ENCODE peak calls at places on chromosomes 2 and 18, in four cellular contexts. I, Q, L and X are unnamed samples.

GRCh38 chr2:69514836-69515235 is 77.6 kb upstream of the NFU1 start:
- DNase-seq in Q (no peak), L (no peak), I (no peak), X (no peak)

GRCh38 chr2:226115102-226115831 is 684.4 kb downstream of the IRS1 start:
- DNase-seq in L (no peak), Q (peak; percentile 94), I (no peak), X (peak; percentile 92)

GRCh38 chr2:26612522-26613240 is 28.5 kb downstream of the CIB4 start:
- DNase-seq in I (no peak), L (no peak), Q (no peak), X (no peak)

GRCh38 chr2:127874378-127875271 is 11.1 kb downstream of the AMMECR1L start:
- DNase-seq in Q (no peak), I (no peak), L (no peak), X (no peak)

GRCh38 chr2:230829293-230829692 is 35.4 kb upstream of the ITM2C start:
- DNase-seq in I (no peak), Q (no peak), L (no peak), X (no peak)

GRCh38 chr2:70531419-70532130 is 22.1 kb downstream of the TGFA start:
- DNase-seq in I (no peak), L (no peak), Q (no peak), X (no peak)

GRCh38 chr2:96306370-96306769 is 1.0 kb upstream of the SNRNP200 start:
- DNase-seq in L (no peak), I (no peak), Q (peak; percentile 16), X (no peak)

GRCh38 chr2:72130671-72131360 is 16.8 kb downstream of the CYP26B1 start:
- DNase-seq in I (no peak), Q (no peak), L (no peak), X (no peak)

GRCh38 chr2:73582364-73582763 is 59.9 kb downstream of the NAT8 start:
- DNase-seq in L (no peak), I (no peak), Q (no peak), X (no peak)

GRCh38 chr2:240463866-240464481 is 28.5 kb downstream of the GPC1 start:
- DNase-seq in L (no peak), I (no peak), Q (no peak), X (no peak)

GRCh38 chr2:112150447-112150846 is 12.3 kb downstream of the FBLN7 start:
- DNase-seq in Q (no peak), I (no peak), L (no peak), X (no peak)

GRCh38 chr2:145402706-145403277 is 882.9 kb upstream of the ZEB2 start:
- DNase-seq in I (no peak), L (no peak), Q (no peak), X (no peak)

GRCh38 chr2:152558174-152559091 is 158.8 kb downstream of the PRPF40A start:
- DNase-seq in L (no peak), I (no peak), Q (no peak), X (no peak)

GRCh38 chr18:31058897-31059296 is 16.4 kb upstream of the DSC3 start:
- DNase-seq in Q (peak; percentile 67), I (no peak), L (no peak), X (no peak)

GRCh38 chr2:88540346-88540745 is 86.9 kb downstream of the EIF2AK3 start:
- DNase-seq in Q (no peak), I (no peak), L (no peak), X (no peak)

GRCh38 chr2:206217743-206218520 is 56.5 kb upstream of the ZDBF2 start:
- DNase-seq in Q (no peak), L (no peak), I (no peak), X (no peak)

GRCh38 chr2:130972410-130972809 is 120.8 kb downstream of the FAM168B start:
- DNase-seq in Q (no peak), L (no peak), I (no peak), X (no peak)

GRCh38 chr2:75290600-75291140 is 91.3 kb upstream of the TACR1 start:
- DNase-seq in L (no peak), I (no peak), Q (no peak), X (peak; percentile 18)

GRCh38 chr2:241795021-241795999 is 13.7 kb upstream of the NEU4 start:
- DNase-seq in I (no peak), Q (no peak), L (no peak), X (no peak)

GRCh38 chr2:221429741-221430491 is 142.2 kb downstream of the EPHA4 start:
- DNase-seq in Q (no peak), I (no peak), L (no peak), X (no peak)

GRCh38 chr2:13193900-13194299 is 477.2 kb downstream of the TRIB2 start:
- DNase-seq in Q (peak; percentile 14), I (no peak), L (peak; percentile 31), X (no peak)

GRCh38 chr18:10264260-10264659 is 190.2 kb upstream of the APCDD1 start:
- DNase-seq in L (no peak), Q (no peak), I (no peak), X (no peak)
- TF ChIP-seq CHD4 in L (no peak), Q (no peak), I (no peak), X (no peak)

DNA sequence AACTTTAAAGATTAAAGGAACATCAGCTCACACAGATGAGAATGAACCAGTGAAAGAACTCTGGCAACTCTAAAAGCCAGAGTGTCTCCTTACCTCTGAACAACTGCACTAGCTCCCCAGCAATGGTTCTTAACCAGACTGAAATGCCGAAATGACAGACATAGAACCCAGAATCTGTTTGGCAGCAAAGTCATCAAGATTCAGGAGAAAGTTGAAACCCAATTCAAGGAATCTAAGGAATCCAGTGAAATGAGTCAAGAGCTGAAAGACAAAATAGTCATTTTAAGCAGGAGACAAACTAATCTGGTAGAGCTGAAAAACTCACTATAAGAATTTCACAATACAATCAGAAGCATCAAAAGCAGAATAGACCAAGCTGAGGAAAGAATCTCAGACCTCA is 72.0 kb downstream of the STRADB start:
- DNase-seq in L (no peak), Q (no peak), I (no peak), X (no peak)
- TF ChIP-seq CHD4 in L (no peak), Q (no peak), I (no peak), X (no peak)

DNA sequence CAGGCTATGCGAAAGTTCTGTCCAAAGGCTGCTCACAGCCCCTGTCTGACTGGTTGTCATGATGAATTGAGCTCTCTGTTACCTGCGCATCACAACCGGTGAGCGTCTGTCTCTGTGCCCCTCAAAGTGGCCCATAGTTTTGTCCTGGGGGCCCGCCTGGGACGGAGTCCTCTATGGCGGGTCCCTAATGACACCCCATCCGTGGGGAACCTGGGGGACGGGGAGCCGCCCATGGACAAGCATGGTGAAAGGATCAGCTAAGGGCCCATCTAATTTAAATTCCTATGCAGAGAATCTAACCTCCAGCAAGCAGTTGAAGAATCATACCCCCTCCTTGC is 473 bp downstream of the ELMOD3 start:
- DNase-seq in I (no peak), L (no peak), Q (no peak), X (no peak)
- TF ChIP-seq CHD4 in I (no peak), L (no peak), Q (no peak), X (no peak)

GRCh38 chr2:29113027-29113686 is 2.1 kb upstream of the CLIP4 start:
- DNase-seq in L (no peak), I (no peak), Q (peak; percentile 30), X (no peak)
- TF ChIP-seq CHD4 in L (no peak), I (no peak), Q (no peak), X (no peak)

DNA sequence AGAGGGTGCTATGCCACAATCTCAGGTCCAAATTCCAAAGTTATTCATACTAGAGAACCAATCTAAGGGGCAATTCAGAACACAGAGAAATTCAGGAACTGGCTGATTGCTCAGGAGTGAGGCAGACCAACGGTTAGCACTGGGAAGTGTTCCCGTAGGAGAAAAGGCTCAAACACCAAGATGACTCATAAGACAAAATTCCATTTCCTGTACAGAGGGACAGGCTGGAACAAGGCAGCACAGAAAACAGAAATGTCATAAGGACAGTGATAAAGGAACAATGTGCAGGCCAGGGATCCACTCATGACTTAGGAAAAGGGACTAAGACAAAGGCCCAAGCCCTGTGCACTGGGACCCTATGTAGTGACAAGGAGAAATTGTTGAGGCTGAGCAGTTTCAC is 54.2 kb downstream of the PDE1A start:
- DNase-seq in I (no peak), L (no peak), Q (peak; percentile 11), X (peak; percentile 82)
- TF ChIP-seq CHD4 in I (no peak), L (no peak), Q (no peak), X (no peak)